ENCODE peak calls at places on chromosomes 13 and 19, in six cellular contexts. W, X, Z, O, N and I are unnamed samples.

GRCh38 chr19:53768401-53768800 is 55.7 kb downstream of the NLRP12 start:
- DNase-seq in W (no peak), X (no peak), Z (no peak), O (peak; percentile 58), N (peak; percentile 46), I (no peak)

GRCh38 chr13:51726446-51727185 is 77.3 kb downstream of the DHRS12 start:
- DNase-seq in W (peak; percentile 94), X (no peak), Z (peak; percentile 29), O (no peak), N (no peak), I (no peak)

GRCh38 chr13:71524245-71525002 is 342.6 kb downstream of the DACH1 start:
- DNase-seq in W (no peak), X (no peak), Z (no peak), O (no peak), N (no peak), I (no peak)

GRCh38 chr13:43981091-43981490 is 101.4 kb downstream of the LACC1 start:
- DNase-seq in W (no peak), X (no peak), Z (no peak), O (no peak), N (no peak), I (peak; percentile 7)

GRCh38 chr19:10226376-10227214 is 4.5 kb downstream of the S1PR2 start:
- DNase-seq in W (peak; percentile 95), X (no peak), Z (peak; percentile 89), O (peak; percentile 90), N (peak; percentile 75), I (no peak)

GRCh38 chr19:55283548-55284393 is at the start of gene BRSK1:
- DNase-seq in W (peak; percentile 60), X (no peak), Z (no peak), O (peak; percentile 87), N (no peak), I (peak; percentile 86)

GRCh38 chr13:32019612-32020233 is 11.9 kb upstream of the FRY start:
- DNase-seq in W (peak; percentile 88), X (peak; percentile 21), Z (peak; percentile 63), O (no peak), N (no peak), I (peak; percentile 69)

GRCh38 chr13:97364827-97365226 is 69.1 kb upstream of the RAP2A start:
- DNase-seq in W (no peak), X (no peak), Z (no peak), O (no peak), N (no peak), I (no peak)

GRCh38 chr19:1166872-1167573 is 7.0 kb downstream of the SBNO2 start:
- DNase-seq in W (no peak), X (no peak), Z (no peak), O (peak; percentile 73), N (peak; percentile 84), I (no peak)

GRCh38 chr19:28176193-28176592 is 1036.8 kb downstream of the UQCRFS1 start:
- DNase-seq in W (no peak), X (no peak), Z (no peak), O (no peak), N (no peak), I (no peak)

GRCh38 chr13:20360041-20360491 is 127.9 kb upstream of the GJB6 start:
- DNase-seq in W (peak; percentile 48), X (no peak), Z (peak; percentile 18), O (no peak), N (no peak), I (no peak)

GRCh38 chr19:48203227-48203793 is 32.8 kb downstream of the ZSWIM9 start:
- DNase-seq in W (no peak), X (no peak), Z (no peak), O (no peak), N (no peak), I (no peak)

GRCh38 chr13:58712191-58712590 is 1080.6 kb downstream of the PCDH17 start:
- DNase-seq in W (no peak), X (no peak), Z (no peak), O (no peak), N (no peak), I (peak; percentile 59)

GRCh38 chr13:33017410-33017929 is 1.2 kb downstream of the KL start:
- DNase-seq in W (peak; percentile 71), X (no peak), Z (no peak), O (no peak), N (no peak), I (peak; percentile 28)

GRCh38 chr19:50705422-50706019 is 14.1 kb downstream of the SHANK1 start:
- DNase-seq in W (peak; percentile 80), X (peak; percentile 82), Z (peak; percentile 30), O (no peak), N (no peak), I (peak; percentile 76)

GRCh38 chr13:42777476-42777875 is 3.9 kb upstream of the FAM216B start:
- DNase-seq in W (no peak), X (no peak), Z (no peak), O (no peak), N (no peak), I (no peak)

GRCh38 chr19:39842693-39843435 is 3.3 kb downstream of the FBL start:
- DNase-seq in W (no peak), X (no peak), Z (no peak), O (no peak), N (no peak), I (no peak)

GRCh38 chr19:55014714-55015113 is 23.4 kb downstream of the GP6 start:
- DNase-seq in W (no peak), X (no peak), Z (no peak), O (peak; percentile 76), N (no peak), I (no peak)

GRCh38 chr13:97568850-97569249 is 134.9 kb downstream of the RAP2A start:
- DNase-seq in W (no peak), X (no peak), Z (no peak), O (no peak), N (no peak), I (peak; percentile 92)

GRCh38 chr19:29878973-29879654 is 62.9 kb upstream of the URI1 start:
- DNase-seq in W (peak; percentile 10), X (peak; percentile 45), Z (no peak), O (no peak), N (no peak), I (no peak)

GRCh38 chr19:5001547-5002131 is 32.7 kb downstream of the KDM4B start:
- DNase-seq in W (peak; percentile 67), X (peak; percentile 30), Z (no peak), O (no peak), N (no peak), I (peak; percentile 59)

GRCh38 chr19:3573162-3573857 is 566 bp downstream of the HMG20B start:
- DNase-seq in W (no peak), X (no peak), Z (no peak), O (peak; percentile 87), N (peak; percentile 79), I (no peak)

GRCh38 chr13:79898996-79899395 is 418.0 kb downstream of the NDFIP2 start:
- DNase-seq in W (no peak), X (no peak), Z (no peak), O (no peak), N (no peak), I (no peak)

GRCh38 chr19:58326914-58327726 is at the start of gene ZSCAN22:
- DNase-seq in W (peak; percentile 97), X (peak; percentile 95), Z (peak; percentile 81), O (peak; percentile 98), N (peak; percentile 98), I (peak; percentile 97)

GRCh38 chr19:58326501-58326913 is 287 bp upstream of the ZSCAN22 start:
- DNase-seq in W (no peak), X (no peak), Z (no peak), O (no peak), N (no peak), I (no peak)

GRCh38 chr19:58330458-58330857 is 3.7 kb downstream of the ZSCAN22 start:
- DNase-seq in W (peak; percentile 78), X (peak; percentile 83), Z (no peak), O (no peak), N (no peak), I (no peak)

GRCh38 chr19:58325623-58326022 is 1.2 kb upstream of the ZSCAN22 start:
- DNase-seq in W (no peak), X (no peak), Z (no peak), O (no peak), N (no peak), I (no peak)

GRCh38 chr19:58328999-58329398 is 2.2 kb downstream of the ZSCAN22 start:
- DNase-seq in W (no peak), X (no peak), Z (no peak), O (no peak), N (no peak), I (peak; percentile 47)
- TF ChIP-seq CTCF in W (no peak), X (no peak), Z (no peak), O (no peak), N (peak; percentile 12), I (peak; percentile 57)

DNA sequence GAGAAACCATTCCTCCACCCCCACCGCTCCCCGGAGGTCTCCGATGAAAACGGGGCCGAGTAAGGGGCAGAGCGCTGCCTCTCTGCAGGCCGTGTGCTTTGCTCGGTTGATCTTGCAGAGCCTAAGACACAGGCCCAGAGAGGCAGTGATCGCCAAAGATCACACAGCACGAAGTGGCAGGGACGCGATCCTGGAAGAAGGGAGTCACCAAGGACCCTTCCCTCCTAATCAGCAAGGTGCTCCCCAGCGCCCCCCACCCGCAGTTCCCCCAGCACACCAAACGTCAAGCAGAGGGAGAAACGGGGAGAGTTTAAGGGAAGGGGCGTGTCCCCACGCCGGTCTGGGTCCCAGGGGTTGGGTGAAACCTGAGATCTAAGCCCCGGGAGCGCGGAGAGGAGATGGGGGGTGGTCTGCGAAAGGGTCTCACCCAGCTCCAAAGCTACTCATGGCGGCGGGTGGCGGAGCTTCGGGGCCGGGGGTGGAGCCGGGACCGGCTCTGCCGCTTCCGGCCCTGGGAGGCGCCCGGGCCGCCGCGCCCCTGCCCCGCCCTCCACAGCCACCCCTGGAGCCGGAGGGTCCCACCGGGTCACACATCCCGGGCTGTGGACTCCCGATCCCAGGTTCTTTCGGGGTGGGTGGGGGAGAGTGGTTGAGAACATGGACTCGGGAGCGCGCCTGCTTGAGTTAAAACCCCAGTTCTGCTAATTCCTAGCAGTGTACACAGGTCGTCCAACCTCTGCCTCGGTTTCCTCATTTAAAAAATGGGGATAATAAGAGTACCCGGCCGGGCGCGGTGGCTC is at the start of gene EML2:
- DNase-seq in W (no peak), X (peak; percentile 37), Z (no peak), O (peak; percentile 83), N (peak; percentile 82), I (no peak)
- TF ChIP-seq CTCF in W (peak; percentile 14), X (peak; percentile 40), Z (peak; percentile 34), O (no peak), N (peak; percentile 34), I (no peak)

GRCh38 chr13:57632276-57633140 is 964 bp downstream of the PCDH17 start:
- DNase-seq in W (peak; percentile 12), X (no peak), Z (no peak), O (no peak), N (peak; percentile 60), I (no peak)
- TF ChIP-seq CTCF in W (no peak), X (no peak), Z (no peak), O (no peak), N (no peak), I (no peak)

GRCh38 chr13:112234131-112234875 is 141.9 kb upstream of the SPACA7 start:
- DNase-seq in W (no peak), X (no peak), Z (no peak), O (no peak), N (peak; percentile 57), I (no peak)
- TF ChIP-seq CTCF in W (no peak), X (no peak), Z (no peak), O (no peak), N (no peak), I (no peak)